ENCODE peak calls at places on chromosomes 3 and 15, in eight cellular contexts. One of them, this sample, is unnamed.

GRCh38 chr3:167814441-167814951 is 79.0 kb downstream of the SERPINI1 start:
- DNase-seq in glutamatergic neuron: no peak
- DNase-seq in body of pancreas: peak; percentile 25
- DNase-seq in Caco-2: no peak
- DNase-seq in mesothelial cell of epicardium: no peak
- DNase-seq in brain microvascular endothelial cell: peak; percentile 52
- DNase-seq in nephron progenitor cell: no peak
- DNase-seq in AG09309: peak; percentile 75
- DNase-seq in this sample: no peak

GRCh38 chr3:112482675-112483074 is 16.6 kb downstream of the BTLA start:
- DNase-seq in glutamatergic neuron: no peak
- DNase-seq in body of pancreas: no peak
- DNase-seq in Caco-2: no peak
- DNase-seq in mesothelial cell of epicardium: no peak
- DNase-seq in brain microvascular endothelial cell: no peak
- DNase-seq in nephron progenitor cell: no peak
- DNase-seq in AG09309: no peak
- DNase-seq in this sample: no peak

GRCh38 chr3:11637901-11638668 is 5.6 kb downstream of the VGLL4 start:
- DNase-seq in glutamatergic neuron: no peak
- DNase-seq in body of pancreas: no peak
- DNase-seq in Caco-2: no peak
- DNase-seq in mesothelial cell of epicardium: no peak
- DNase-seq in brain microvascular endothelial cell: no peak
- DNase-seq in nephron progenitor cell: no peak
- DNase-seq in AG09309: peak; percentile 83
- DNase-seq in this sample: no peak

GRCh38 chr3:194730369-194730768 is 44.7 kb downstream of the FAM43A start:
- DNase-seq in glutamatergic neuron: no peak
- DNase-seq in body of pancreas: peak; percentile 58
- DNase-seq in Caco-2: no peak
- DNase-seq in mesothelial cell of epicardium: no peak
- DNase-seq in brain microvascular endothelial cell: no peak
- DNase-seq in nephron progenitor cell: peak; percentile 34
- DNase-seq in AG09309: no peak
- DNase-seq in this sample: no peak

GRCh38 chr15:50353251-50353998 is 1.6 kb downstream of the GABPB1 start:
- DNase-seq in glutamatergic neuron: no peak
- DNase-seq in body of pancreas: no peak
- DNase-seq in Caco-2: no peak
- DNase-seq in mesothelial cell of epicardium: no peak
- DNase-seq in brain microvascular endothelial cell: peak; percentile 53
- DNase-seq in nephron progenitor cell: no peak
- DNase-seq in AG09309: peak; percentile 96
- DNase-seq in this sample: no peak

GRCh38 chr3:172332256-172333041 is 115.8 kb downstream of the GHSR start:
- DNase-seq in glutamatergic neuron: peak; percentile 69
- DNase-seq in body of pancreas: peak; percentile 71
- DNase-seq in Caco-2: peak; percentile 53
- DNase-seq in mesothelial cell of epicardium: no peak
- DNase-seq in brain microvascular endothelial cell: peak; percentile 56
- DNase-seq in nephron progenitor cell: peak; percentile 71
- DNase-seq in AG09309: no peak
- DNase-seq in this sample: peak; percentile 32

GRCh38 chr3:19149388-19149787 is 1.1 kb downstream of the KCNH8 start:
- DNase-seq in glutamatergic neuron: no peak
- DNase-seq in body of pancreas: no peak
- DNase-seq in Caco-2: no peak
- DNase-seq in mesothelial cell of epicardium: peak; percentile 31
- DNase-seq in brain microvascular endothelial cell: peak; percentile 25
- DNase-seq in nephron progenitor cell: peak; percentile 70
- DNase-seq in AG09309: no peak
- DNase-seq in this sample: no peak

GRCh38 chr3:124858275-124858674 is 28.9 kb downstream of the ITGB5 start:
- DNase-seq in glutamatergic neuron: no peak
- DNase-seq in body of pancreas: no peak
- DNase-seq in Caco-2: no peak
- DNase-seq in mesothelial cell of epicardium: no peak
- DNase-seq in brain microvascular endothelial cell: no peak
- DNase-seq in nephron progenitor cell: no peak
- DNase-seq in AG09309: no peak
- DNase-seq in this sample: no peak

GRCh38 chr3:141311170-141311495 is 57.2 kb upstream of the ZBTB38 start:
- DNase-seq in glutamatergic neuron: no peak
- DNase-seq in body of pancreas: no peak
- DNase-seq in Caco-2: no peak
- DNase-seq in mesothelial cell of epicardium: no peak
- DNase-seq in brain microvascular endothelial cell: no peak
- DNase-seq in nephron progenitor cell: no peak
- DNase-seq in AG09309: no peak
- DNase-seq in this sample: no peak

GRCh38 chr15:93418566-93418965 is 329.6 kb upstream of the RGMA start:
- DNase-seq in glutamatergic neuron: no peak
- DNase-seq in body of pancreas: no peak
- DNase-seq in Caco-2: no peak
- DNase-seq in mesothelial cell of epicardium: no peak
- DNase-seq in brain microvascular endothelial cell: no peak
- DNase-seq in nephron progenitor cell: no peak
- DNase-seq in AG09309: no peak
- DNase-seq in this sample: no peak

GRCh38 chr3:138455801-138456716 is 21.6 kb downstream of the ESYT3 start:
- DNase-seq in glutamatergic neuron: no peak
- DNase-seq in body of pancreas: no peak
- DNase-seq in Caco-2: peak; percentile 4
- DNase-seq in mesothelial cell of epicardium: no peak
- DNase-seq in brain microvascular endothelial cell: no peak
- DNase-seq in nephron progenitor cell: no peak
- DNase-seq in AG09309: no peak
- DNase-seq in this sample: no peak

GRCh38 chr3:71258116-71258515 is 325.4 kb downstream of the FOXP1 start:
- DNase-seq in glutamatergic neuron: no peak
- DNase-seq in body of pancreas: no peak
- DNase-seq in Caco-2: no peak
- DNase-seq in mesothelial cell of epicardium: no peak
- DNase-seq in brain microvascular endothelial cell: peak; percentile 88
- DNase-seq in nephron progenitor cell: no peak
- DNase-seq in AG09309: peak; percentile 59
- DNase-seq in this sample: no peak

GRCh38 chr3:23916886-23917815 is at the start of the genes NKIRAS1 and RPL15:
- DNase-seq in glutamatergic neuron: peak; percentile 97
- DNase-seq in body of pancreas: peak; percentile 97
- DNase-seq in Caco-2: peak; percentile 97
- DNase-seq in mesothelial cell of epicardium: peak; percentile 89
- DNase-seq in brain microvascular endothelial cell: peak; percentile 96
- DNase-seq in nephron progenitor cell: peak; percentile 96
- DNase-seq in AG09309: peak; percentile 87
- DNase-seq in this sample: peak; percentile 81

GRCh38 chr3:69095636-69096035 is 10.9 kb downstream of the ARL6IP5 start:
- DNase-seq in glutamatergic neuron: no peak
- DNase-seq in body of pancreas: no peak
- DNase-seq in Caco-2: no peak
- DNase-seq in mesothelial cell of epicardium: no peak
- DNase-seq in brain microvascular endothelial cell: no peak
- DNase-seq in nephron progenitor cell: no peak
- DNase-seq in AG09309: no peak
- DNase-seq in this sample: no peak

GRCh38 chr15:101049856-101050646 is 130.9 kb downstream of the LRRK1 start:
- DNase-seq in glutamatergic neuron: peak; percentile 10
- DNase-seq in body of pancreas: no peak
- DNase-seq in Caco-2: no peak
- DNase-seq in mesothelial cell of epicardium: peak; percentile 2
- DNase-seq in brain microvascular endothelial cell: no peak
- DNase-seq in nephron progenitor cell: no peak
- DNase-seq in AG09309: no peak
- DNase-seq in this sample: no peak

GRCh38 chr3:160801386-160802118 is 45.5 kb downstream of the PPM1L start:
- DNase-seq in glutamatergic neuron: no peak
- DNase-seq in body of pancreas: peak; percentile 32
- DNase-seq in Caco-2: no peak
- DNase-seq in mesothelial cell of epicardium: no peak
- DNase-seq in brain microvascular endothelial cell: peak; percentile 68
- DNase-seq in nephron progenitor cell: no peak
- DNase-seq in AG09309: peak; percentile 32
- DNase-seq in this sample: no peak

GRCh38 chr15:42650208-42651066 is 75.0 kb downstream of the STARD9 start:
- DNase-seq in glutamatergic neuron: peak; percentile 62
- DNase-seq in body of pancreas: peak; percentile 28
- DNase-seq in Caco-2: peak; percentile 55
- DNase-seq in mesothelial cell of epicardium: no peak
- DNase-seq in brain microvascular endothelial cell: peak; percentile 78
- DNase-seq in nephron progenitor cell: peak; percentile 38
- DNase-seq in AG09309: peak; percentile 66
- DNase-seq in this sample: no peak

GRCh38 chr3:17811633-17812032 is 69.2 kb upstream of the TBC1D5 start:
- DNase-seq in glutamatergic neuron: no peak
- DNase-seq in body of pancreas: no peak
- DNase-seq in Caco-2: no peak
- DNase-seq in mesothelial cell of epicardium: no peak
- DNase-seq in brain microvascular endothelial cell: no peak
- DNase-seq in nephron progenitor cell: no peak
- DNase-seq in AG09309: no peak
- DNase-seq in this sample: no peak

GRCh38 chr3:129872107-129872506 is 21.4 kb downstream of the TMCC1 start:
- DNase-seq in glutamatergic neuron: no peak
- DNase-seq in body of pancreas: no peak
- DNase-seq in Caco-2: no peak
- DNase-seq in mesothelial cell of epicardium: no peak
- DNase-seq in brain microvascular endothelial cell: no peak
- DNase-seq in nephron progenitor cell: no peak
- DNase-seq in AG09309: no peak
- DNase-seq in this sample: no peak

GRCh38 chr15:72231847-72232461 is 964 bp upstream of the PKM start:
- DNase-seq in glutamatergic neuron: no peak
- DNase-seq in body of pancreas: peak; percentile 48
- DNase-seq in Caco-2: no peak
- DNase-seq in mesothelial cell of epicardium: no peak
- DNase-seq in brain microvascular endothelial cell: peak; percentile 76
- DNase-seq in nephron progenitor cell: no peak
- DNase-seq in AG09309: no peak
- DNase-seq in this sample: no peak

GRCh38 chr3:125602752-125603649 is 7.7 kb upstream of the OSBPL11 start:
- DNase-seq in glutamatergic neuron: no peak
- DNase-seq in body of pancreas: no peak
- DNase-seq in Caco-2: no peak
- DNase-seq in mesothelial cell of epicardium: no peak
- DNase-seq in brain microvascular endothelial cell: peak; percentile 74
- DNase-seq in nephron progenitor cell: no peak
- DNase-seq in AG09309: peak; percentile 39
- DNase-seq in this sample: no peak

GRCh38 chr3:179666436-179667035 is 13.7 kb downstream of the USP13 start:
- DNase-seq in glutamatergic neuron: peak; percentile 66
- DNase-seq in body of pancreas: peak; percentile 29
- DNase-seq in Caco-2: no peak
- DNase-seq in mesothelial cell of epicardium: no peak
- DNase-seq in brain microvascular endothelial cell: no peak
- DNase-seq in nephron progenitor cell: no peak
- DNase-seq in AG09309: no peak
- DNase-seq in this sample: no peak
- TF ChIP-seq CTCF in glutamatergic neuron: peak; percentile 20
- TF ChIP-seq CTCF in body of pancreas: no peak
- TF ChIP-seq CTCF in Caco-2: no peak
- TF ChIP-seq CTCF in mesothelial cell of epicardium: no peak
- TF ChIP-seq CTCF in brain microvascular endothelial cell: peak; percentile 33
- TF ChIP-seq CTCF in nephron progenitor cell: no peak
- TF ChIP-seq CTCF in AG09309: no peak
- TF ChIP-seq CTCF in this sample: peak; percentile 8

DNA sequence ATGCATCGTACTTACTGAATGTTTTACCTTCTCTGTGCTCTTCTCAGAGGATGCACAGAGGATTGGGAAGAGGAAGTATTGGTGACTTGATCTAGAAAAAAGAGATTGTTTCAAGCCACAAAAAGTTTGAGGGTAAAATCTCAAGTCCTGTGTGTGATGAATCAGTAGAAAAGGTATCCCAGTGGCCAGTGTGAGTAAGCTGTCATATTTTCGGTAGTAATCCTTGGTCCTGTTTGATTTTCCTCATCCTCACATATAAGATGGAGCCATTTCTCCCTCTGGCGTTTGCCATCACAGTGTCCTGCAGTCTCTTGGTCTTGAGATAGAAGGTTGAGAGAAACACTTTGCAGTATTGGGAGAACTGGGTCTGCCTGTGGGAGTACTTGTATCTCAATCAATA is 166.8 kb downstream of the LPP start:
- DNase-seq in glutamatergic neuron: no peak
- DNase-seq in body of pancreas: no peak
- DNase-seq in Caco-2: no peak
- DNase-seq in mesothelial cell of epicardium: no peak
- DNase-seq in brain microvascular endothelial cell: peak; percentile 52
- DNase-seq in nephron progenitor cell: no peak
- DNase-seq in AG09309: peak; percentile 59
- DNase-seq in this sample: no peak
- TF ChIP-seq CTCF in glutamatergic neuron: no peak
- TF ChIP-seq CTCF in body of pancreas: no peak
- TF ChIP-seq CTCF in Caco-2: no peak
- TF ChIP-seq CTCF in mesothelial cell of epicardium: no peak
- TF ChIP-seq CTCF in brain microvascular endothelial cell: peak; percentile 62
- TF ChIP-seq CTCF in nephron progenitor cell: no peak
- TF ChIP-seq CTCF in AG09309: peak; percentile 56
- TF ChIP-seq CTCF in this sample: no peak

DNA sequence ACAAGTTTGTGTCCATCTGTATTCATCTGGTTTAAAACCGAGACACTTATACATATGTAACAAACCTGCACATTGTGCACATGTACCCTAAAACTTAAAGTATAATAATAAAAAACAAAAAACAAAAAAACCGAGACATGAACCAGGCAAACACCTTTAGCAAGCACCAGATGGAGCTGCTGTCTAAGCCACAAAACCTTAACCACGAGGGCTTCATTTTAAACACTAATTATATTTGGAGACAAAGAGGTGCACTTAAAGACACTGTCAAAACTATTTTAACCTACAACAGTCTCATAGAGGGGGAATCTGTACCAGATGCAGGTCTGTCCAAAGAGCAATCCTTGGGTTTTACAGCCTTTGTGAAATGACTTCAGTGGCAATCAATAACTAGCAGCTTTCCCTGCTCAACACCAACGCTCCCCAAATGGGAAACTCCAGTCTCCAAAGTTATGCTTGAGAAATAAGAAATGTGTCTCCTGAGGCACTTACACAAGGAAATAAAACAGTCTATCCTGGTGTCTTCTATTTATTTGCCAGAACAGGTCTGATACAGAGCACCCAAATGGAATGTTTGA is 115.7 kb upstream of the TSPAN3 start:
- DNase-seq in glutamatergic neuron: no peak
- DNase-seq in body of pancreas: no peak
- DNase-seq in Caco-2: no peak
- DNase-seq in mesothelial cell of epicardium: no peak
- DNase-seq in brain microvascular endothelial cell: no peak
- DNase-seq in nephron progenitor cell: no peak
- DNase-seq in AG09309: no peak
- DNase-seq in this sample: no peak
- TF ChIP-seq CTCF in glutamatergic neuron: no peak
- TF ChIP-seq CTCF in body of pancreas: peak; percentile 62
- TF ChIP-seq CTCF in Caco-2: peak; percentile 44
- TF ChIP-seq CTCF in mesothelial cell of epicardium: peak; percentile 40
- TF ChIP-seq CTCF in brain microvascular endothelial cell: peak; percentile 70
- TF ChIP-seq CTCF in nephron progenitor cell: peak; percentile 28
- TF ChIP-seq CTCF in AG09309: peak; percentile 53
- TF ChIP-seq CTCF in this sample: peak; percentile 54

DNA sequence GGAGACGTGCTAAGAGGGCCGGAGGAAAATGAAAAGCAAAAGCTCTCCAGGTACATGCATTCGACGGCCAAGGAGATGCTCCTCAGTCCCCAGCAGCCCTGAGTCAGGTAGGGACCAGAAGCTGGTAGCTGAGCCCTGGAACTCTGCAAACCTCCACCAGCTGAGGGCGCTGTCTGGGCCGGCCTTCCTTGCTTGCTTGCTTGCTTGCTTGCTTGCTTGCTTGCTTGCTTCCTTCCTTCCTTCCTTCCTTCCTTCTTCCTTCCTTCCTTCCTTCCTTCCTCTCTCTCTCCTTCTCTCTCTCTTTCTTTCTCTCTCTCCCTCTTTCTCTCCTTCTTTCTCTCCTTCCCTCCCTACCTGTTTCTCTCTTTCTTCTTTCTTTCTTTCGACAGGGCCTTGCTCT is 94.6 kb upstream of the RASGRF1 start:
- DNase-seq in glutamatergic neuron: peak; percentile 80
- DNase-seq in body of pancreas: no peak
- DNase-seq in Caco-2: no peak
- DNase-seq in mesothelial cell of epicardium: no peak
- DNase-seq in brain microvascular endothelial cell: peak; percentile 11
- DNase-seq in nephron progenitor cell: peak; percentile 43
- DNase-seq in AG09309: no peak
- DNase-seq in this sample: no peak
- TF ChIP-seq CTCF in glutamatergic neuron: no peak
- TF ChIP-seq CTCF in body of pancreas: no peak
- TF ChIP-seq CTCF in Caco-2: peak; percentile 1
- TF ChIP-seq CTCF in mesothelial cell of epicardium: no peak
- TF ChIP-seq CTCF in brain microvascular endothelial cell: peak; percentile 61
- TF ChIP-seq CTCF in nephron progenitor cell: no peak
- TF ChIP-seq CTCF in AG09309: peak; percentile 37
- TF ChIP-seq CTCF in this sample: peak; percentile 8